ENCODE peak calls at places on chromosomes 12 and 14, in nine cellular contexts. X, O, K, E, U, L, B, J and M are unnamed samples.

GRCh38 chr12:98656289-98657101 is 11.4 kb downstream of the APAF1 start:
- DNase-seq in X (peak), O (no peak), K (no peak), E (no peak), U (no peak), L (no peak), B (no peak), J (no peak), M (no peak)

GRCh38 chr14:69259531-69260245 is at the start of gene GALNT16:
- DNase-seq in X (peak), O (peak), K (peak), E (no peak), U (no peak), L (peak), B (peak), J (peak), M (peak)

GRCh38 chr12:38906482-38907170 is 1.2 kb upstream of the CPNE8 start:
- DNase-seq in X (peak), O (peak), K (peak), E (no peak), U (peak), L (peak), B (peak), J (peak), M (peak)

GRCh38 chr12:56271031-56271430 is 4.3 kb downstream of the COQ10A start:
- DNase-seq in X (peak), O (no peak), K (peak), E (no peak), U (no peak), L (no peak), B (peak), J (no peak), M (no peak)

GRCh38 chr14:69038449-69039286 is 59.6 kb upstream of the ACTN1 start:
- DNase-seq in X (no peak), O (no peak), K (peak), E (no peak), U (no peak), L (no peak), B (no peak), J (no peak), M (no peak)

GRCh38 chr12:52203126-52203921 is 11.5 kb upstream of the KRT80 start:
- DNase-seq in X (peak), O (peak), K (no peak), E (peak), U (peak), L (peak), B (no peak), J (peak), M (peak)

GRCh38 chr12:112419269-112420133 is 754 bp downstream of the PTPN11 start:
- DNase-seq in X (peak), O (peak), K (peak), E (no peak), U (peak), L (no peak), B (peak), J (peak), M (no peak)

GRCh38 chr12:57836442-57837375 is 9.8 kb downstream of the CTDSP2 start:
- DNase-seq in X (peak), O (peak), K (peak), E (no peak), U (no peak), L (no peak), B (peak), J (peak), M (peak)

GRCh38 chr14:93232159-93232558 is 25.1 kb downstream of the UBR7 start:
- DNase-seq in X (no peak), O (no peak), K (no peak), E (no peak), U (no peak), L (no peak), B (no peak), J (no peak), M (no peak)

GRCh38 chr12:122459211-122459610 is 36.7 kb upstream of the CLIP1 start:
- DNase-seq in X (no peak), O (peak), K (no peak), E (no peak), U (no peak), L (no peak), B (no peak), J (no peak), M (no peak)

GRCh38 chr12:25979059-25979458 is 20.6 kb downstream of the RASSF8 start:
- DNase-seq in X (no peak), O (no peak), K (no peak), E (no peak), U (no peak), L (no peak), B (no peak), J (no peak), M (no peak)

GRCh38 chr12:77685112-77685511 is 145.6 kb upstream of the NAV3 start:
- DNase-seq in X (peak), O (peak), K (peak), E (peak), U (no peak), L (peak), B (peak), J (peak), M (peak)

GRCh38 chr14:104693482-104694431 is 4.3 kb downstream of the INF2 start:
- DNase-seq in X (no peak), O (peak), K (no peak), E (no peak), U (no peak), L (no peak), B (no peak), J (no peak), M (no peak)

GRCh38 chr12:67873355-67873754 is 115.9 kb upstream of the IFNG-AS1 start:
- DNase-seq in X (no peak), O (no peak), K (no peak), E (no peak), U (no peak), L (no peak), B (no peak), J (no peak), M (no peak)

GRCh38 chr14:65032319-65032718 is 45.6 kb downstream of the FNTB start:
- DNase-seq in X (no peak), O (no peak), K (no peak), E (no peak), U (no peak), L (no peak), B (no peak), J (no peak), M (no peak)

GRCh38 chr12:76611533-76611932 is 52.0 kb upstream of the OSBPL8 start:
- DNase-seq in X (no peak), O (no peak), K (peak), E (peak), U (no peak), L (no peak), B (no peak), J (no peak), M (no peak)

GRCh38 chr14:62002636-62003035 is 240.4 kb downstream of the SNAPC1 start:
- DNase-seq in X (no peak), O (no peak), K (no peak), E (peak), U (no peak), L (no peak), B (no peak), J (no peak), M (no peak)

GRCh38 chr12:75480469-75480949 is at the start of gene GLIPR1:
- DNase-seq in X (peak), O (peak), K (peak), E (no peak), U (peak), L (peak), B (no peak), J (no peak), M (no peak)

GRCh38 chr14:44403194-44403593 is 103.9 kb downstream of the FSCB start:
- DNase-seq in X (no peak), O (no peak), K (no peak), E (no peak), U (no peak), L (no peak), B (no peak), J (peak), M (no peak)

GRCh38 chr14:30861200-30861599 is 13.2 kb upstream of the COCH start:
- DNase-seq in X (no peak), O (no peak), K (no peak), E (no peak), U (no peak), L (no peak), B (no peak), J (no peak), M (no peak)

GRCh38 chr12:93520454-93520853 is 52.0 kb upstream of the SOCS2 start:
- DNase-seq in X (peak), O (no peak), K (no peak), E (no peak), U (no peak), L (no peak), B (no peak), J (no peak), M (no peak)

GRCh38 chr14:24941719-24942118 is 108.2 kb downstream of the STXBP6 start:
- DNase-seq in X (peak), O (peak), K (no peak), E (no peak), U (no peak), L (no peak), B (peak), J (peak), M (peak)

GRCh38 chr12:94571556-94571955 is 78.8 kb downstream of the TMCC3 start:
- DNase-seq in X (peak), O (peak), K (no peak), E (no peak), U (no peak), L (no peak), B (peak), J (no peak), M (no peak)

GRCh38 chr12:104750061-104750460 is 208.0 kb downstream of the SLC41A2 start:
- DNase-seq in X (no peak), O (no peak), K (peak), E (no peak), U (no peak), L (no peak), B (no peak), J (no peak), M (no peak)

GRCh38 chr14:50855558-50855957 is 16.3 kb upstream of the ABHD12B start:
- DNase-seq in X (no peak), O (no peak), K (peak), E (no peak), U (no peak), L (no peak), B (no peak), J (no peak), M (no peak)

GRCh38 chr12:109289004-109289403 is 20.1 kb downstream of the FOXN4 start:
- DNase-seq in X (no peak), O (no peak), K (no peak), E (no peak), U (no peak), L (no peak), B (no peak), J (no peak), M (no peak)

GRCh38 chr14:74476607-74477006 is 16.5 kb downstream of the NPC2 start:
- DNase-seq in X (no peak), O (no peak), K (no peak), E (no peak), U (no peak), L (no peak), B (no peak), J (no peak), M (no peak)

GRCh38 chr14:71588028-71588427 is 344.2 kb upstream of the RGS6 start:
- DNase-seq in X (no peak), O (no peak), K (peak), E (no peak), U (no peak), L (no peak), B (no peak), J (no peak), M (no peak)

GRCh38 chr12:54689984-54690383 is 41.8 kb upstream of the DCD start:
- DNase-seq in X (no peak), O (no peak), K (no peak), E (no peak), U (no peak), L (no peak), B (peak), J (no peak), M (no peak)

GRCh38 chr14:104424406-104425072 is 155.0 kb upstream of the C14orf180 start:
- DNase-seq in X (no peak), O (peak), K (no peak), E (no peak), U (no peak), L (peak), B (peak), J (peak), M (peak)

GRCh38 chr12:14910090-14910915 is 24.6 kb upstream of the MGP start:
- DNase-seq in X (no peak), O (no peak), K (no peak), E (peak), U (no peak), L (no peak), B (no peak), J (no peak), M (no peak)

GRCh38 chr14:74979442-74980397 is 23.0 kb upstream of the EIF2B2 start:
- DNase-seq in X (no peak), O (no peak), K (peak), E (no peak), U (no peak), L (no peak), B (no peak), J (no peak), M (no peak)

GRCh38 chr12:95898081-95898480 is 39.3 kb downstream of the SNRPF start:
- DNase-seq in X (no peak), O (no peak), K (no peak), E (no peak), U (no peak), L (no peak), B (no peak), J (no peak), M (no peak)